ENCODE peak calls at places on chromosomes 12 and 14, in eight cellular contexts. G, V, C, Y, H, O, L and F are unnamed samples.

GRCh38 chr14:76080009-76080408 is 71.7 kb upstream of the GPATCH2L start:
- DNase-seq in G (no peak), V (no peak), C (no peak), Y (no peak), H (no peak), O (no peak), L (no peak), F (no peak)

GRCh38 chr14:77071938-77072388 is 26.1 kb upstream of the CIPC start:
- DNase-seq in G (no peak), V (no peak), C (no peak), Y (no peak), H (no peak), O (no peak), L (no peak), F (no peak)

GRCh38 chr14:51950007-51950406 is 39.3 kb upstream of the RTRAF start:
- DNase-seq in G (no peak), V (no peak), C (no peak), Y (no peak), H (no peak), O (no peak), L (no peak), F (no peak)

GRCh38 chr14:58298477-58298879 is at the start of gene ARID4A:
- DNase-seq in G (peak), V (peak), C (peak), Y (no peak), H (peak), O (peak), L (no peak), F (no peak)

GRCh38 chr14:59310644-59311043 is 122.2 kb downstream of the DAAM1 start:
- DNase-seq in G (no peak), V (no peak), C (no peak), Y (no peak), H (no peak), O (no peak), L (no peak), F (no peak)

GRCh38 chr12:8987163-8987562 is 2.2 kb upstream of the KLRG1 start:
- DNase-seq in G (no peak), V (no peak), C (no peak), Y (no peak), H (no peak), O (no peak), L (no peak), F (no peak)

GRCh38 chr12:67826148-67826547 is 163.1 kb upstream of the IFNG-AS1 start:
- DNase-seq in G (no peak), V (no peak), C (no peak), Y (no peak), H (no peak), O (no peak), L (no peak), F (no peak)

GRCh38 chr14:32608880-32609279 is 279.8 kb downstream of the AKAP6 start:
- DNase-seq in G (no peak), V (no peak), C (no peak), Y (no peak), H (no peak), O (no peak), L (no peak), F (no peak)

GRCh38 chr14:99586761-99587462 is 17.1 kb downstream of the CCDC85C start:
- DNase-seq in G (no peak), V (no peak), C (no peak), Y (no peak), H (no peak), O (no peak), L (no peak), F (no peak)

GRCh38 chr12:108495054-108495453 is 20.0 kb upstream of the FICD start:
- DNase-seq in G (no peak), V (no peak), C (no peak), Y (no peak), H (peak), O (no peak), L (peak), F (peak)

GRCh38 chr12:42163913-42164312 is 19.2 kb upstream of the GXYLT1 start:
- DNase-seq in G (no peak), V (no peak), C (no peak), Y (no peak), H (no peak), O (no peak), L (no peak), F (no peak)

GRCh38 chr14:68231832-68232642 is 412.5 kb downstream of the RAD51B start:
- DNase-seq in G (no peak), V (no peak), C (no peak), Y (no peak), H (no peak), O (no peak), L (no peak), F (no peak)

GRCh38 chr12:119683413-119683812 is 15.5 kb downstream of the PRKAB1 start:
- DNase-seq in G (no peak), V (no peak), C (no peak), Y (no peak), H (no peak), O (no peak), L (no peak), F (no peak)

GRCh38 chr14:40464531-40464930 is 1032.3 kb upstream of the FBXO33 start:
- DNase-seq in G (no peak), V (no peak), C (no peak), Y (no peak), H (no peak), O (no peak), L (no peak), F (no peak)

GRCh38 chr12:112479413-112479812 is 60.7 kb downstream of the PTPN11 start:
- DNase-seq in G (no peak), V (no peak), C (no peak), Y (no peak), H (no peak), O (no peak), L (no peak), F (no peak)

GRCh38 chr12:30877110-30877875 is 49.3 kb upstream of the TSPAN11 start:
- DNase-seq in G (no peak), V (no peak), C (no peak), Y (peak), H (no peak), O (peak), L (peak), F (no peak)

GRCh38 chr12:1104088-1104800 is 113.2 kb downstream of the ERC1 start:
- DNase-seq in G (no peak), V (no peak), C (no peak), Y (no peak), H (no peak), O (no peak), L (no peak), F (no peak)

GRCh38 chr12:10205251-10205807 is 7.3 kb upstream of the GABARAPL1 start:
- DNase-seq in G (no peak), V (no peak), C (no peak), Y (no peak), H (no peak), O (no peak), L (no peak), F (no peak)

GRCh38 chr12:53231859-53232640 is at the start of gene RARG:
- DNase-seq in G (peak), V (peak), C (peak), Y (peak), H (peak), O (peak), L (peak), F (peak)

GRCh38 chr14:47439953-47440352 is 235.5 kb downstream of the MDGA2 start:
- DNase-seq in G (no peak), V (no peak), C (no peak), Y (no peak), H (no peak), O (no peak), L (peak), F (no peak)

GRCh38 chr14:38197001-38197760 is 10.5 kb upstream of the SSTR1 start:
- DNase-seq in G (no peak), V (no peak), C (no peak), Y (no peak), H (no peak), O (no peak), L (peak), F (no peak)

GRCh38 chr12:100251917-100252316 is 15.0 kb downstream of the DEPDC4 start:
- DNase-seq in G (no peak), V (no peak), C (no peak), Y (peak), H (no peak), O (peak), L (no peak), F (no peak)

GRCh38 chr12:52805000-52805399 is 8.9 kb downstream of the KRT4 start:
- DNase-seq in G (no peak), V (no peak), C (no peak), Y (no peak), H (no peak), O (no peak), L (peak), F (no peak)

GRCh38 chr12:114447274-114447716 is 41.4 kb upstream of the TBX5 start:
- DNase-seq in G (no peak), V (no peak), C (no peak), Y (no peak), H (no peak), O (no peak), L (peak), F (no peak)

GRCh38 chr14:31505411-31505810 is 17.6 kb upstream of the GPR33 start:
- DNase-seq in G (no peak), V (no peak), C (no peak), Y (no peak), H (no peak), O (no peak), L (no peak), F (no peak)

GRCh38 chr12:105418821-105419291 is 88.4 kb downstream of the C12orf75 start:
- DNase-seq in G (no peak), V (no peak), C (no peak), Y (no peak), H (no peak), O (no peak), L (peak), F (no peak)

GRCh38 chr14:101577221-101577909 is 16.1 kb downstream of the DIO3 start:
- DNase-seq in G (no peak), V (peak), C (no peak), Y (no peak), H (no peak), O (no peak), L (no peak), F (no peak)

GRCh38 chr14:100524933-100525243 is 62.3 kb downstream of the BEGAIN start:
- DNase-seq in G (peak), V (peak), C (no peak), Y (no peak), H (peak), O (peak), L (peak), F (no peak)

GRCh38 chr14:92659765-92660561 is 88.5 kb downstream of the LGMN start:
- DNase-seq in G (no peak), V (no peak), C (no peak), Y (peak), H (no peak), O (peak), L (no peak), F (no peak)

GRCh38 chr12:42143401-42144173 is 1.1 kb downstream of the GXYLT1 start:
- DNase-seq in G (no peak), V (no peak), C (no peak), Y (peak), H (no peak), O (no peak), L (no peak), F (no peak)

GRCh38 chr12:34398706-34399630 is 376.7 kb downstream of the ALG10 start:
- DNase-seq in G (peak), V (peak), C (peak), Y (peak), H (peak), O (peak), L (no peak), F (no peak)

GRCh38 chr12:118544569-118544968 is 168.2 kb downstream of the SUDS3 start:
- DNase-seq in G (no peak), V (no peak), C (no peak), Y (no peak), H (no peak), O (no peak), L (no peak), F (no peak)

GRCh38 chr12:48788522-48788851 is 402 bp downstream of the ADCY6 start:
- DNase-seq in G (no peak), V (no peak), C (no peak), Y (no peak), H (no peak), O (no peak), L (no peak), F (no peak)

GRCh38 chr12:48787791-48788521 is 933 bp downstream of the ADCY6 start:
- DNase-seq in G (no peak), V (no peak), C (no peak), Y (no peak), H (no peak), O (no peak), L (no peak), F (no peak)

GRCh38 chr12:48789858-48790326 is 1.0 kb upstream of the ADCY6 start:
- DNase-seq in G (no peak), V (no peak), C (no peak), Y (no peak), H (no peak), O (no peak), L (no peak), F (no peak)

GRCh38 chr12:48786591-48787544 is 2.0 kb downstream of the ADCY6 start:
- DNase-seq in G (no peak), V (no peak), C (no peak), Y (no peak), H (no peak), O (no peak), L (no peak), F (no peak)

GRCh38 chr12:48788852-48789775 is at the start of gene ADCY6:
- DNase-seq in G (peak), V (peak), C (peak), Y (peak), H (peak), O (peak), L (peak), F (no peak)
- TF ChIP-seq POLR2AphosphoS5 in G (peak), V (peak), C (no peak), Y (peak), H (no peak), O (peak), L (no peak), F (no peak)

GRCh38 chr14:49446801-49447200 is 139.4 kb downstream of the RPS29 start:
- DNase-seq in G (no peak), V (no peak), C (no peak), Y (no peak), H (no peak), O (no peak), L (no peak), F (no peak)

GRCh38 chr14:49449749-49450148 is 136.4 kb downstream of the RPS29 start:
- DNase-seq in G (no peak), V (no peak), C (no peak), Y (no peak), H (no peak), O (no peak), L (no peak), F (no peak)

DNA sequence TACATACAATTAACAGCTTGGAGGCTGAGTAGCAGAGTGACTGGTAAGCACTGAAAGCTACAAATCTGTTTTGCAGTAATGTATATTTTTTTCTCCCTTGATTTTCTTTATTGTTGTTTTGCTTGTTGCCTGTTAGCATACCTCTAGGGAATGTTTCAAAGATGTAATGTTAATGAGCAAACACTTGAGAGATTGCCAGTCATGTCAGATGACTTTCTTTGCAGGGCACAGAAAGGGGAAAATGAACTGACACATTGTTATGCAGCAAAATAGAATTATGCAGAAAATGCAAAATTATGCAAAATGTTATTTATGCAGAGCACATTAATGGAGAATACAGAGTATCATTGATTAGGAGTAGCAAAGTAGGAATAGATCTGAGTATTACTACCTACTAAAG is 138.5 kb downstream of the RPS29 start:
- DNase-seq in G (no peak), V (no peak), C (no peak), Y (no peak), H (no peak), O (no peak), L (no peak), F (no peak)
- TF ChIP-seq POLR2AphosphoS5 in G (no peak), V (no peak), C (no peak), Y (no peak), H (no peak), O (no peak), L (no peak), F (no peak)

DNA sequence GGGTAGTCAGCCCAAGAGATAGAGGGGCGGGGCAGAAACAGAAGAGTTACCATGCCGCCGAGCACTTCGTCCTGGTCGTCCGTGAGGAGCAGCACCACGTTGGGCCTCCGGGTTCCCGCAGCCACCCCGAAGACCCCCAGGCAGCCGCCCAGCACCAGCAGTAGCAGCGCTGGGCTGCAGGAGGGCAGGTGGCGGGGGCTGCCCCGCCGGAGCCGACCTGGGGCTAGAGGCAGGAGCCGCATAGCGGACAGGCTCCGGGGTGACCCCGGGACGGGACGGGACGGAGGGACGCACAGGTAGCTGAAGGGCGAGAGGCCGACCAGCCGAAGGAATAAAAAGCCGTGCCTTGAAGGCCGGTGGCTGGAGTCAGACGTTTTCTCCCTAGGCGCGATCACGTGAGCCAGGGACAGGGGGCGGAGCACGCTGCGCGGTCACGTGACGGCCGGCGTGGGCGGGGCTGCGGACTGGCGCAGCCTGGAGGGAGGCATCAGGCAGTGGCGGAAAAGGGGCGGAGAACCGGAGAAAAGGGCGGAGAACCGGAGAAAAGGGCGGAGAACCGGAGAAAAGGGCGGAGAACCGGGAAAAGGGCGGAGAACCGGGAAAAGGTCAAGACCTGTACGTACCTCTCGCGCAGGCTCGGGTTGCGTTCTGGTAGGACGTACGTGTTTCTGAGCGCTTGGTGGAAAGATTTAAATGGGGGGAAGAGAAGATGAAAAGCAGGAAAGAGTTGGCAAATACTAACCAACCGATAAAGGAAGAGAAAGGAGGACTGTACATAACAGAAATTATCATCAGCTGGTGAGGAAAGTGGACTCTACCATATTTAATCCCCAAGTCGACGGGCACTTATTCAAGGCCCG is at the start of gene GNS:
- DNase-seq in G (peak), V (peak), C (peak), Y (peak), H (peak), O (peak), L (peak), F (peak)
- TF ChIP-seq POLR2AphosphoS5 in G (peak), V (peak), C (peak), Y (peak), H (peak), O (peak), L (peak), F (no peak)

GRCh38 chr12:27779837-27780611 is at the start of the genes KLHL42 and MANSC4:
- DNase-seq in G (peak), V (peak), C (peak), Y (peak), H (peak), O (peak), L (peak), F (peak)
- TF ChIP-seq POLR2AphosphoS5 in G (peak), V (peak), C (peak), Y (no peak), H (no peak), O (no peak), L (peak), F (peak)

DNA sequence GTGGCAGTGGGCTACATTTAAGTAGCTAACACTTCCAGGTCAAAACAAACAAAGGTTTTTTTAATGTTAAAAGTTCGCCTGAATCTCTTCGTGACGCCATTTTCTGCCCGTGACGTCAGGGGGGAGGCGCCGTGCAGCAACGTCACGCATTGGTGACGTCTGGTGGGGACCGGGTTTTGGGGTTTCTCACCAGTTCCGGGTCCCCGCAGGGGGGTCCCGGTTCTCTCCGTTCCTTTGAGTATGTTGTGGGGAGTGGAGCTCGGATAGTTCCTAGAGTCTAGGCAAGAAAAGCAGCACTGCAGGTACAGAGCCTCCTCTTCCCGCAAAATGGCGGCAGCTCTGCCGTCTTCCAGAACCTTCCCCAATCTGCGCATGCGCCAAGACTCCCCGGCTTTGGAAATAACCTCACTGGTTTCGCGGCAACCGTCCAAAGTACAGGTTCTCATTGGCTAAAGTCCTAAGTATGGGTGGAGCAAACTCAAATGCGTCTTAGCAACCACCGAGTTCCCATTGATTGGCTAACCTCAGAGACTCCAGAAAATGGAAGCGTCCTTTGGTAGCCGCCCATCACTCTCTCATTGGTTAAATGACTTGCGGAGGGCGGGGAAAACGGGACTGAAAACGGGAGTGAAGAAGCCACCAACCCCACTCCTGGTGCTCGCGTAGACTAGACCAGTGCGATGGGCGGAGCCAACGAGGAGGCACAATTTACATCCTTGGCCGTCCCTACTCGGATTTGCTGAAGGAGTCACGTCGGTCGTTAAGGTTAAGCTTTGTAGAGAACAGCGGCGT is at the start of gene RBM23:
- DNase-seq in G (peak), V (peak), C (peak), Y (peak), H (peak), O (peak), L (peak), F (peak)
- TF ChIP-seq POLR2AphosphoS5 in G (peak), V (peak), C (peak), Y (peak), H (peak), O (peak), L (peak), F (peak)

GRCh38 chr12:123363743-123364531 is 710 bp downstream of the SBNO1 start:
- DNase-seq in G (peak), V (peak), C (no peak), Y (no peak), H (no peak), O (peak), L (peak), F (no peak)
- TF ChIP-seq POLR2AphosphoS5 in G (no peak), V (no peak), C (no peak), Y (no peak), H (no peak), O (no peak), L (no peak), F (peak)

GRCh38 chr12:13061377-13061776 is 17.2 kb downstream of the FAM234B start:
- DNase-seq in G (no peak), V (no peak), C (no peak), Y (no peak), H (peak), O (no peak), L (no peak), F (no peak)

GRCh38 chr12:13062669-13063068 is 18.5 kb downstream of the FAM234B start:
- DNase-seq in G (no peak), V (no peak), C (no peak), Y (no peak), H (no peak), O (no peak), L (no peak), F (no peak)

GRCh38 chr12:13067322-13067721 is 23.1 kb downstream of the FAM234B start:
- DNase-seq in G (no peak), V (no peak), C (no peak), Y (no peak), H (no peak), O (no peak), L (no peak), F (no peak)

GRCh38 chr12:13069380-13069779 is 25.2 kb downstream of the FAM234B start:
- DNase-seq in G (no peak), V (no peak), C (no peak), Y (no peak), H (no peak), O (no peak), L (no peak), F (no peak)

DNA sequence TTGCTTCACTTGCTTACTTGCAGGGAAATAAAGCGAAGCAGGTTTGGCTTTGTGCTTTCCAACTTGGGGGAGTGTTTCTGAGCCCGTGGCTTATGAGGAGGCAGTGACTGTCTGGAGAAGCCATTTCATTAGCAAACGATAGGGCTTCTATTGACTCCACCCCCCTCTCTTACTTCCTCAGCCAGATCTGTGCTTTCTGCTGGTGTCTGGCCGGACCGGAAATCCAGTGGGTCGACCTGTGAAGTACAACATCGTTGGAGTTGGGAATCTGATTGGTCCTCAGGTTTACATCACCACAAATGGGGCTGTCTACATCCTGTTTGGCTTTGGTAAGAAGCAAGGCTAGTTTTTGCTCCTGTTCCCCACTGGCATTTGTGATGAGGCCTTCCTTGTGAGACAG is 22.3 kb downstream of the FAM234B start:
- DNase-seq in G (no peak), V (no peak), C (no peak), Y (no peak), H (no peak), O (no peak), L (no peak), F (no peak)
- TF ChIP-seq POLR2AphosphoS5 in G (no peak), V (no peak), C (no peak), Y (no peak), H (no peak), O (no peak), L (no peak), F (no peak)